ENCODE peak calls at places on chromosomes 16 and 17, in ten cellular contexts. K is globus pallidus; F is stimulated activated effector memory CD8-positive, alpha-beta T cell treated with anti-CD3 and anti-CD28 coated beads, Interleukin-12 subunit alpha, Interleukin-12 subunit beta, amount 100 ng/mL, for 72 hours; G is H54; P is nephron progenitor cell; L is fibroblast of gingiva; R is stomach; D is activated B cell treated with CpG ODN at 0.5 μM for 24 hours; U is uterus; B is GM23248. Q is an unnamed sample.

GRCh38 chr17:43661699-43662431 is at the start of gene MEOX1:
- DNase-seq in K (no peak), F (peak; percentile 72), G (peak; percentile 74), P (peak; percentile 59), L (peak; percentile 64), R (no peak), D (no peak), U (no peak), B (peak; percentile 66), Q (peak; percentile 32)

GRCh38 chr17:57615836-57616235 is 129.3 kb downstream of the CCDC182 start:
- DNase-seq in K (no peak), F (no peak), G (no peak), P (no peak), L (no peak), R (no peak), D (no peak), U (no peak), B (no peak), Q (no peak)

GRCh38 chr16:11308493-11309283 is 27.6 kb upstream of the PRM1 start:
- DNase-seq in K (no peak), F (no peak), G (no peak), P (no peak), L (no peak), R (no peak), D (peak; percentile 55), U (no peak), B (no peak), Q (no peak)

GRCh38 chr16:70590722-70591438 is 55.5 kb upstream of the IL34 start:
- DNase-seq in K (no peak), F (no peak), G (no peak), P (no peak), L (no peak), R (no peak), D (no peak), U (peak; percentile 26), B (no peak), Q (no peak)

GRCh38 chr17:45372325-45372869 is 55.6 kb upstream of the MAP3K14 start:
- DNase-seq in K (no peak), F (no peak), G (no peak), P (no peak), L (peak; percentile 22), R (no peak), D (no peak), U (no peak), B (peak; percentile 54), Q (peak; percentile 89)

GRCh38 chr16:52528393-52529080 is 18.4 kb downstream of the TOX3 start:
- DNase-seq in K (no peak), F (no peak), G (no peak), P (no peak), L (no peak), R (peak; percentile 86), D (no peak), U (no peak), B (no peak), Q (no peak)

GRCh38 chr16:48720266-48720665 is 110.3 kb upstream of the N4BP1 start:
- DNase-seq in K (no peak), F (no peak), G (peak; percentile 4), P (peak; percentile 75), L (no peak), R (no peak), D (no peak), U (no peak), B (peak; percentile 27), Q (peak; percentile 6)

GRCh38 chr17:59406808-59407381 is 75.4 kb downstream of the YPEL2 start:
- DNase-seq in K (no peak), F (no peak), G (no peak), P (peak; percentile 36), L (peak; percentile 44), R (no peak), D (no peak), U (no peak), B (no peak), Q (no peak)